ENCODE peak calls at places on chromosomes 1 and 21, in ten cellular contexts. One of them, this sample, is unnamed.

GRCh38 chr1:87792094-87792493 is 463.4 kb downstream of the LMO4 start:
- DNase-seq in bronchial epithelial cell: no peak
- DNase-seq in breast epithelium: no peak
- DNase-seq in heart right ventricle: no peak
- DNase-seq in AG09319: no peak
- DNase-seq in fibroblast of mammary gland: no peak
- DNase-seq in fibroblast of pulmonary artery: no peak
- DNase-seq in A549: peak; percentile 7
- DNase-seq in tibial artery: no peak
- DNase-seq in epithelial cell of esophagus: no peak
- DNase-seq in this sample: no peak

GRCh38 chr21:25801217-25802015 is 66.6 kb downstream of the GABPA start:
- DNase-seq in tibial artery: peak; percentile 81
- DNase-seq in bronchial epithelial cell: peak; percentile 66
- DNase-seq in epithelial cell of esophagus: peak; percentile 85
- DNase-seq in fibroblast of pulmonary artery: peak; percentile 92
- DNase-seq in breast epithelium: peak; percentile 30
- DNase-seq in AG09319: peak; percentile 30
- DNase-seq in heart right ventricle: peak; percentile 80
- DNase-seq in A549: peak; percentile 90
- DNase-seq in fibroblast of mammary gland: peak; percentile 85
- DNase-seq in this sample: peak; percentile 94

GRCh38 chr1:4647391-4647790 is 7.0 kb upstream of the AJAP1 start:
- DNase-seq in heart right ventricle: no peak
- DNase-seq in tibial artery: no peak
- DNase-seq in epithelial cell of esophagus: no peak
- DNase-seq in fibroblast of mammary gland: no peak
- DNase-seq in A549: no peak
- DNase-seq in fibroblast of pulmonary artery: no peak
- DNase-seq in bronchial epithelial cell: no peak
- DNase-seq in AG09319: no peak
- DNase-seq in breast epithelium: no peak
- DNase-seq in this sample: no peak

GRCh38 chr1:117036018-117036421 is 24.1 kb upstream of the TTF2 start:
- DNase-seq in fibroblast of mammary gland: peak; percentile 33
- DNase-seq in A549: no peak
- DNase-seq in fibroblast of pulmonary artery: peak; percentile 32
- DNase-seq in tibial artery: no peak
- DNase-seq in breast epithelium: no peak
- DNase-seq in heart right ventricle: no peak
- DNase-seq in epithelial cell of esophagus: no peak
- DNase-seq in AG09319: no peak
- DNase-seq in bronchial epithelial cell: no peak
- DNase-seq in this sample: no peak

GRCh38 chr1:20380616-20381035 is 90.0 kb downstream of the VWA5B1 start:
- DNase-seq in epithelial cell of esophagus: peak; percentile 46
- DNase-seq in fibroblast of pulmonary artery: peak; percentile 76
- DNase-seq in heart right ventricle: no peak
- DNase-seq in tibial artery: no peak
- DNase-seq in AG09319: peak; percentile 66
- DNase-seq in breast epithelium: no peak
- DNase-seq in bronchial epithelial cell: peak; percentile 46
- DNase-seq in A549: peak; percentile 36
- DNase-seq in fibroblast of mammary gland: peak; percentile 96
- DNase-seq in this sample: no peak

GRCh38 chr1:44698138-44698537 is 23.6 kb downstream of the ARMH1 start:
- DNase-seq in epithelial cell of esophagus: no peak
- DNase-seq in breast epithelium: no peak
- DNase-seq in AG09319: no peak
- DNase-seq in tibial artery: no peak
- DNase-seq in heart right ventricle: no peak
- DNase-seq in fibroblast of mammary gland: peak; percentile 11
- DNase-seq in A549: no peak
- DNase-seq in fibroblast of pulmonary artery: no peak
- DNase-seq in bronchial epithelial cell: no peak
- DNase-seq in this sample: no peak

GRCh38 chr21:33947451-33948095 is 32.0 kb upstream of the ATP5PO start:
- DNase-seq in tibial artery: peak; percentile 89
- DNase-seq in heart right ventricle: peak; percentile 47
- DNase-seq in breast epithelium: peak; percentile 93
- DNase-seq in AG09319: peak; percentile 71
- DNase-seq in epithelial cell of esophagus: peak; percentile 98
- DNase-seq in fibroblast of mammary gland: peak; percentile 98
- DNase-seq in A549: peak; percentile 89
- DNase-seq in fibroblast of pulmonary artery: peak; percentile 96
- DNase-seq in bronchial epithelial cell: peak; percentile 98
- DNase-seq in this sample: peak; percentile 47

GRCh38 chr1:112542206-112542973 is 33.6 kb downstream of the WNT2B start:
- DNase-seq in fibroblast of mammary gland: peak; percentile 36
- DNase-seq in heart right ventricle: no peak
- DNase-seq in breast epithelium: no peak
- DNase-seq in A549: no peak
- DNase-seq in AG09319: no peak
- DNase-seq in epithelial cell of esophagus: no peak
- DNase-seq in bronchial epithelial cell: no peak
- DNase-seq in fibroblast of pulmonary artery: no peak
- DNase-seq in tibial artery: no peak
- DNase-seq in this sample: no peak

GRCh38 chr1:171702598-171702997 is 39.3 kb downstream of the VAMP4 start:
- DNase-seq in fibroblast of pulmonary artery: no peak
- DNase-seq in fibroblast of mammary gland: no peak
- DNase-seq in bronchial epithelial cell: no peak
- DNase-seq in AG09319: no peak
- DNase-seq in epithelial cell of esophagus: no peak
- DNase-seq in heart right ventricle: no peak
- DNase-seq in A549: no peak
- DNase-seq in tibial artery: no peak
- DNase-seq in breast epithelium: no peak
- DNase-seq in this sample: no peak

GRCh38 chr1:156489166-156489934 is 11.2 kb downstream of the MEF2D start:
- DNase-seq in fibroblast of mammary gland: no peak
- DNase-seq in fibroblast of pulmonary artery: no peak
- DNase-seq in bronchial epithelial cell: no peak
- DNase-seq in AG09319: no peak
- DNase-seq in heart right ventricle: peak; percentile 71
- DNase-seq in A549: no peak
- DNase-seq in breast epithelium: no peak
- DNase-seq in tibial artery: no peak
- DNase-seq in epithelial cell of esophagus: no peak
- DNase-seq in this sample: no peak

GRCh38 chr1:53341521-53341895 is 13.6 kb upstream of the LRP8 start:
- DNase-seq in heart right ventricle: no peak
- DNase-seq in fibroblast of mammary gland: no peak
- DNase-seq in A549: no peak
- DNase-seq in epithelial cell of esophagus: no peak
- DNase-seq in fibroblast of pulmonary artery: no peak
- DNase-seq in breast epithelium: no peak
- DNase-seq in AG09319: no peak
- DNase-seq in bronchial epithelial cell: no peak
- DNase-seq in tibial artery: peak; percentile 45
- DNase-seq in this sample: no peak

GRCh38 chr1:35745124-35745730 is 24.6 kb downstream of the CLSPN start:
- DNase-seq in fibroblast of pulmonary artery: no peak
- DNase-seq in bronchial epithelial cell: no peak
- DNase-seq in heart right ventricle: no peak
- DNase-seq in breast epithelium: no peak
- DNase-seq in epithelial cell of esophagus: no peak
- DNase-seq in A549: no peak
- DNase-seq in AG09319: no peak
- DNase-seq in fibroblast of mammary gland: no peak
- DNase-seq in tibial artery: no peak
- DNase-seq in this sample: no peak

GRCh38 chr1:205248793-205249601 is 21.3 kb downstream of the TMCC2 start:
- DNase-seq in epithelial cell of esophagus: no peak
- DNase-seq in fibroblast of pulmonary artery: peak; percentile 61
- DNase-seq in breast epithelium: no peak
- DNase-seq in A549: no peak
- DNase-seq in bronchial epithelial cell: no peak
- DNase-seq in tibial artery: peak; percentile 90
- DNase-seq in fibroblast of mammary gland: no peak
- DNase-seq in AG09319: peak; percentile 25
- DNase-seq in heart right ventricle: peak; percentile 51
- DNase-seq in this sample: no peak

GRCh38 chr1:119680193-119680592 is 31.5 kb upstream of the PHGDH start:
- DNase-seq in tibial artery: no peak
- DNase-seq in fibroblast of pulmonary artery: no peak
- DNase-seq in epithelial cell of esophagus: no peak
- DNase-seq in fibroblast of mammary gland: no peak
- DNase-seq in AG09319: no peak
- DNase-seq in bronchial epithelial cell: no peak
- DNase-seq in breast epithelium: no peak
- DNase-seq in heart right ventricle: no peak
- DNase-seq in A549: no peak
- DNase-seq in this sample: no peak

GRCh38 chr1:61083014-61083798 is 845 bp downstream of the NFIA start:
- DNase-seq in AG09319: no peak
- DNase-seq in epithelial cell of esophagus: peak; percentile 30
- DNase-seq in heart right ventricle: peak; percentile 42
- DNase-seq in tibial artery: no peak
- DNase-seq in A549: peak; percentile 9
- DNase-seq in breast epithelium: no peak
- DNase-seq in fibroblast of mammary gland: no peak
- DNase-seq in fibroblast of pulmonary artery: no peak
- DNase-seq in bronchial epithelial cell: no peak
- DNase-seq in this sample: peak; percentile 49

GRCh38 chr1:221782461-221782860 is 40.6 kb upstream of the DUSP10 start:
- DNase-seq in epithelial cell of esophagus: no peak
- DNase-seq in breast epithelium: no peak
- DNase-seq in fibroblast of pulmonary artery: no peak
- DNase-seq in A549: no peak
- DNase-seq in AG09319: no peak
- DNase-seq in heart right ventricle: no peak
- DNase-seq in bronchial epithelial cell: no peak
- DNase-seq in tibial artery: no peak
- DNase-seq in fibroblast of mammary gland: no peak
- DNase-seq in this sample: no peak

GRCh38 chr1:162710349-162710748 is 78.1 kb downstream of the DDR2 start:
- DNase-seq in heart right ventricle: no peak
- DNase-seq in breast epithelium: no peak
- DNase-seq in bronchial epithelial cell: peak; percentile 18
- DNase-seq in tibial artery: no peak
- DNase-seq in AG09319: peak; percentile 44
- DNase-seq in epithelial cell of esophagus: no peak
- DNase-seq in fibroblast of mammary gland: no peak
- DNase-seq in A549: no peak
- DNase-seq in fibroblast of pulmonary artery: peak; percentile 47
- DNase-seq in this sample: no peak

GRCh38 chr1:178241837-178242236 is 147.9 kb downstream of the RASAL2 start:
- DNase-seq in A549: no peak
- DNase-seq in epithelial cell of esophagus: no peak
- DNase-seq in fibroblast of mammary gland: no peak
- DNase-seq in AG09319: no peak
- DNase-seq in breast epithelium: no peak
- DNase-seq in bronchial epithelial cell: no peak
- DNase-seq in heart right ventricle: no peak
- DNase-seq in fibroblast of pulmonary artery: no peak
- DNase-seq in tibial artery: no peak
- DNase-seq in this sample: no peak
- TF ChIP-seq CTCF in A549: no peak
- TF ChIP-seq CTCF in epithelial cell of esophagus: peak; percentile 22
- TF ChIP-seq CTCF in fibroblast of mammary gland: no peak
- TF ChIP-seq CTCF in AG09319: no peak
- TF ChIP-seq CTCF in breast epithelium: no peak
- TF ChIP-seq CTCF in bronchial epithelial cell: no peak
- TF ChIP-seq CTCF in heart right ventricle: no peak
- TF ChIP-seq CTCF in fibroblast of pulmonary artery: no peak
- TF ChIP-seq CTCF in tibial artery: no peak
- TF ChIP-seq CTCF in this sample: peak; percentile 68

GRCh38 chr1:63709267-63709828 is 64.5 kb upstream of the ROR1 start:
- DNase-seq in epithelial cell of esophagus: no peak
- DNase-seq in heart right ventricle: no peak
- DNase-seq in AG09319: no peak
- DNase-seq in bronchial epithelial cell: no peak
- DNase-seq in A549: no peak
- DNase-seq in fibroblast of mammary gland: no peak
- DNase-seq in fibroblast of pulmonary artery: no peak
- DNase-seq in breast epithelium: no peak
- DNase-seq in tibial artery: no peak
- DNase-seq in this sample: no peak
- TF ChIP-seq CTCF in epithelial cell of esophagus: no peak
- TF ChIP-seq CTCF in heart right ventricle: no peak
- TF ChIP-seq CTCF in AG09319: no peak
- TF ChIP-seq CTCF in bronchial epithelial cell: no peak
- TF ChIP-seq CTCF in A549: no peak
- TF ChIP-seq CTCF in fibroblast of mammary gland: no peak
- TF ChIP-seq CTCF in fibroblast of pulmonary artery: no peak
- TF ChIP-seq CTCF in breast epithelium: no peak
- TF ChIP-seq CTCF in tibial artery: no peak
- TF ChIP-seq CTCF in this sample: no peak

GRCh38 chr1:80776286-80776685 is 1024.4 kb upstream of the ADGRL2 start:
- DNase-seq in AG09319: no peak
- DNase-seq in heart right ventricle: no peak
- DNase-seq in fibroblast of mammary gland: no peak
- DNase-seq in fibroblast of pulmonary artery: no peak
- DNase-seq in tibial artery: no peak
- DNase-seq in epithelial cell of esophagus: peak; percentile 13
- DNase-seq in A549: no peak
- DNase-seq in bronchial epithelial cell: peak; percentile 31
- DNase-seq in breast epithelium: no peak
- DNase-seq in this sample: no peak

GRCh38 chr1:80778094-80778840 is 1022.5 kb upstream of the ADGRL2 start:
- DNase-seq in epithelial cell of esophagus: no peak
- DNase-seq in fibroblast of mammary gland: no peak
- DNase-seq in fibroblast of pulmonary artery: no peak
- DNase-seq in bronchial epithelial cell: no peak
- DNase-seq in tibial artery: no peak
- DNase-seq in A549: no peak
- DNase-seq in AG09319: no peak
- DNase-seq in heart right ventricle: no peak
- DNase-seq in breast epithelium: no peak
- DNase-seq in this sample: no peak

DNA sequence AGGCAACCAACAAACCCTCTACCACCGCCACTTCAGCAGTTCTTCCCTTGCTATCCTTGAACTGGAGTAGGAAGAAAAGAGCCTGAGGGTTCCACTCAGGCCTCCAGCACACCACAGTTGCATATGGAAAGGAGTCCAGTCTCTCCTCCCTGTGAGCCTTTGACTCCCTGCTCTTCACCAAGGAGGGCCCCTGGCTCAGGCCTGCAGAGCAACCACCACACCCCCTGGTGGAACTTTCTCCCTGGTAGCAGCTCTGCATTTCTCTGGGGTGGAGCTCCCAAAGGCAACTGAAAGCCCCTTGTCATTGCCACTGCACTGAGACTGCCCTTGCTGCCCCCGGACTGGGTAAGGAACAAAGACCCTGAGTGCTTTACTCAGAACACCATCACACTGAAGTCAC is 1021.5 kb upstream of the ADGRL2 start:
- DNase-seq in bronchial epithelial cell: no peak
- DNase-seq in AG09319: no peak
- DNase-seq in A549: no peak
- DNase-seq in fibroblast of pulmonary artery: no peak
- DNase-seq in heart right ventricle: no peak
- DNase-seq in breast epithelium: no peak
- DNase-seq in fibroblast of mammary gland: no peak
- DNase-seq in epithelial cell of esophagus: no peak
- DNase-seq in tibial artery: no peak
- DNase-seq in this sample: no peak
- TF ChIP-seq CTCF in bronchial epithelial cell: no peak
- TF ChIP-seq CTCF in AG09319: no peak
- TF ChIP-seq CTCF in A549: no peak
- TF ChIP-seq CTCF in fibroblast of pulmonary artery: no peak
- TF ChIP-seq CTCF in heart right ventricle: no peak
- TF ChIP-seq CTCF in breast epithelium: no peak
- TF ChIP-seq CTCF in fibroblast of mammary gland: no peak
- TF ChIP-seq CTCF in epithelial cell of esophagus: peak; percentile 6
- TF ChIP-seq CTCF in tibial artery: no peak
- TF ChIP-seq CTCF in this sample: no peak

GRCh38 chr1:70528591-70529333 is 117.7 kb downstream of the CTH start:
- DNase-seq in fibroblast of mammary gland: peak; percentile 42
- DNase-seq in breast epithelium: no peak
- DNase-seq in heart right ventricle: no peak
- DNase-seq in tibial artery: no peak
- DNase-seq in A549: peak; percentile 20
- DNase-seq in fibroblast of pulmonary artery: peak; percentile 47
- DNase-seq in bronchial epithelial cell: peak; percentile 47
- DNase-seq in epithelial cell of esophagus: peak; percentile 56
- DNase-seq in AG09319: no peak
- DNase-seq in this sample: peak; percentile 38
- TF ChIP-seq CTCF in fibroblast of mammary gland: peak; percentile 76
- TF ChIP-seq CTCF in breast epithelium: no peak
- TF ChIP-seq CTCF in heart right ventricle: no peak
- TF ChIP-seq CTCF in tibial artery: peak; percentile 32
- TF ChIP-seq CTCF in A549: peak; percentile 53
- TF ChIP-seq CTCF in fibroblast of pulmonary artery: peak; percentile 73
- TF ChIP-seq CTCF in bronchial epithelial cell: peak; percentile 80
- TF ChIP-seq CTCF in epithelial cell of esophagus: peak; percentile 76
- TF ChIP-seq CTCF in AG09319: peak; percentile 78
- TF ChIP-seq CTCF in this sample: no peak